ENCODE peak calls at places on chromosomes 4 and X, in six cellular contexts. L, I, H, D, X and Y are unnamed samples.

GRCh38 chrX:52852110-52852872 is 15.6 kb downstream of the XAGE3 start:
- DNase-seq in D (peak; percentile 10), L (no peak), I (no peak), H (no peak), X (no peak), Y (no peak)

GRCh38 chr4:72275381-72275780 is 243.6 kb downstream of the NPFFR2 start:
- DNase-seq in I (no peak), H (no peak), L (no peak), D (no peak), X (no peak), Y (no peak)

GRCh38 chr4:78437608-78438088 is 113.9 kb upstream of the ANXA3 start:
- DNase-seq in L (no peak), D (peak; percentile 54), X (no peak), H (no peak), I (no peak), Y (no peak)

GRCh38 chr4:88188738-88189417 is 30.4 kb upstream of the ABCG2 start:
- DNase-seq in H (no peak), I (no peak), L (no peak), D (no peak), X (no peak), Y (no peak)

GRCh38 chr4:38894340-38894982 is 26.9 kb downstream of the FAM114A1 start:
- DNase-seq in X (no peak), L (no peak), I (no peak), H (no peak), D (no peak), Y (no peak)

GRCh38 chr4:181043486-181043885 is 1199.7 kb upstream of the TENM3 start:
- DNase-seq in H (no peak), I (no peak), X (no peak), D (no peak), L (no peak), Y (no peak)

GRCh38 chrX:56729152-56729557 is at the start of gene NBDY:
- DNase-seq in I (peak; percentile 61), D (peak; percentile 65), L (peak; percentile 27), X (no peak), H (peak; percentile 19), Y (peak; percentile 26)

GRCh38 chr4:142379277-142380051 is 466.6 kb downstream of the INPP4B start:
- DNase-seq in D (peak; percentile 90), X (no peak), I (no peak), L (no peak), H (no peak), Y (peak; percentile 1)

GRCh38 chrX:104370089-104370488 is 115.4 kb upstream of the ESX1 start:
- DNase-seq in I (no peak), H (no peak), D (no peak), X (no peak), L (no peak), Y (peak; percentile 20)

GRCh38 chrX:97224148-97224547 is 340.4 kb downstream of the RPA4 start:
- DNase-seq in I (no peak), D (no peak), H (no peak), X (no peak), L (no peak), Y (no peak)

GRCh38 chrX:134547047-134547679 is 87.2 kb downstream of the HPRT1 start:
- DNase-seq in I (no peak), X (no peak), L (no peak), D (peak; percentile 58), H (no peak), Y (no peak)

GRCh38 chr4:63578383-63578782 is 830.9 kb downstream of the TECRL start:
- DNase-seq in L (no peak), X (no peak), D (no peak), H (no peak), I (no peak), Y (no peak)

GRCh38 chr4:173091362-173091761 is 77.2 kb upstream of the GALNT7 start:
- DNase-seq in L (no peak), X (no peak), H (no peak), D (no peak), I (no peak), Y (no peak)

GRCh38 chrX:137263374-137263773 is 229.6 kb upstream of the GPR101 start:
- DNase-seq in X (no peak), L (no peak), D (no peak), H (no peak), I (no peak), Y (no peak)

GRCh38 chr4:88938138-88938537 is 118.8 kb downstream of the FAM13A start:
- DNase-seq in X (no peak), I (no peak), H (no peak), L (no peak), D (peak; percentile 94), Y (peak; percentile 2)

GRCh38 chr4:185112104-185112503 is 31.0 kb upstream of the SLC25A4 start:
- DNase-seq in I (no peak), X (no peak), H (peak; percentile 15), L (no peak), D (peak; percentile 83), Y (peak; percentile 76)

GRCh38 chr4:141540643-141541042 is 95.7 kb upstream of the IL15 start:
- DNase-seq in I (no peak), D (peak; percentile 25), X (no peak), L (no peak), H (no peak), Y (peak; percentile 2)

GRCh38 chrX:41043950-41044349 is 41.3 kb upstream of the USP9X start:
- DNase-seq in D (peak; percentile 59), L (no peak), H (no peak), X (no peak), I (no peak), Y (no peak)

GRCh38 chr4:1488831-1489638 is 82.8 kb upstream of the NKX1-1 start:
- DNase-seq in X (no peak), H (no peak), L (no peak), I (peak; percentile 66), D (no peak), Y (no peak)

GRCh38 chrX:107135076-107135964 is 16.7 kb upstream of the RBM41 start:
- DNase-seq in D (peak; percentile 58), X (no peak), L (no peak), I (no peak), H (no peak), Y (peak; percentile 42)

GRCh38 chrX:33198561-33199279 is 12.6 kb downstream of the DMD start:
- DNase-seq in H (no peak), X (no peak), D (no peak), L (no peak), I (no peak), Y (no peak)

GRCh38 chr4:125787707-125788106 is 473.0 kb downstream of the FAT4 start:
- DNase-seq in X (no peak), I (no peak), D (peak; percentile 6), L (no peak), H (no peak), Y (no peak)

GRCh38 chrX:108312938-108313337 is 125.3 kb downstream of the COL4A6 start:
- DNase-seq in H (no peak), L (no peak), X (no peak), I (no peak), D (peak; percentile 75), Y (peak; percentile 71)

GRCh38 chrX:12721042-12721441 is 70.2 kb upstream of the PRPS2 start:
- DNase-seq in L (no peak), D (no peak), X (no peak), H (no peak), I (no peak), Y (no peak)

DNA sequence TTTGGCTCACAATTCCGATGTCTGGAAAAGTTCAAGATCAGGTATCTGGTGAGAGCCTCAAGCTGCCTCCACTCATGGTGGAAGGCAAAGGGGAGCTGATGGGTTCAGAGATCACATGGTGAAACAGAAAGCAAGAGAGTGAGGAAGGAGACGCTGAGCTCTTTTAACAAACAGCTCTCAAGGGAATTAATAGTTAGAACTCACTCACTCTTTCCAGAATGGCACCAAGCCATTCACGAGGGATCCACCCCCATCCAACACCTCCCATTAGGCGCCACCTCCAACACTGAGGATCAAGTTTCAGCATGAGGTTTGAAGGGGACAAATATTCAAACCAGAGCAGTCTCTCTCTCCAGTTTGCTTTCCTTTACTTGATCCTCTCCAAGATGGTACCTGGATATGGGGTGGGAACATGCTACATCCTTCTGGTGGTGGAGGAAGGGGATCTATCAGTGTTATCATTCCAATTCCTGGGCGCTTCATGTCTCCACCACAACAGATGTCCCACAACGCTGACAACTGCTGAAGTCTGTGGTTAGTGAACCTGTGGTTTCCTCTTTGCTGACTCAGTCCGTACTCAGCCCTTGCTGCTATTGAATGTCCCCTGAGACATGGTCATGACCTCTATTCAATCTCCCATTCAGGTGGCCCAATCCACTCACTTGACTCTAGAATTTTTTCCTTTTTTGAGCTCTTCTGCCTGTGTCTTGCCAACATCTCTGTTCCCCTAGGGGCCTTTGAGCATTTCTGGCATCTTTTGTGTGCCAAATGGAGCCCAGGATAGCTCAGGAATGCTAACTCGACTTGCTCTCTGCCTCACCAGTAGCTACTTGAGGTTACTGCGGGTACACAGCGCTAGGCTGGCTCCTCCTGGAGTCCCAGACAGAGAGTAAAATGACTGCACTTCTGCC is 395.2 kb downstream of the MID1IP1 start:
- DNase-seq in X (no peak), I (no peak), H (peak; percentile 91), L (peak; percentile 16), D (no peak), Y (peak; percentile 35)
- H3K4me3 ChIP-seq in X (no peak overlapping the region), I (no peak overlapping the region), H (peak overlapping the region; percentile 48), L (no peak overlapping the region), D (no peak overlapping the region), Y (no peak overlapping the region)

DNA sequence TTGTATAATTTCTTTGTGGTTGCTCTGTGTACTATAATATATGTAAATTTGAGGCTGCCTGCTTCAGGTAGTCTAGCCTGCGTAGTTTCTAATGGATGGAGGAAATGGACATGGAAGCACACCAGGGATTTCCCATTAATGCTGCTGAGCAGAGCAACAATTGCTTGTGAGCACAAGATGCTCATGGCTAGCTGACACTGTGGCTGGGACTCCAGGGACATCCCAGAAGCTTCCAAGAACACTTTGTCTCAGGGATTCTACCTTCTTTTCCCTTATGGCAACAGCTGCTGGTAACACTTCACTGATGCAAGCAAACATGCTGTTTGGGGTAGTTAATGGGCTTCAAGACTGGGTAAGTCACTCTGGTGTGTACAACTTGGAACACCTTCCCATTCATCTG is 66.1 kb downstream of the TENT5D start:
- DNase-seq in H (no peak), I (no peak), X (no peak), L (no peak), D (no peak), Y (no peak)
- H3K9me3 ChIP-seq in H (no peaks in the 10 kb centered on the region), I (no peaks in the 10 kb centered on the region), X (no peaks in the 10 kb centered on the region), L (no peaks in the 10 kb centered on the region), D (peaks cover 11% of the 10 kb centered on the region), Y (no peaks in the 10 kb centered on the region)

GRCh38 chr4:169133932-169134331 is 123.9 kb upstream of the CBR4 start:
- DNase-seq in L (no peak), D (no peak), X (no peak), I (no peak), H (no peak), Y (no peak)

GRCh38 chr4:169132561-169133305 is 122.7 kb upstream of the CBR4 start:
- DNase-seq in L (no peak), H (no peak), D (no peak), I (no peak), X (no peak), Y (no peak)

GRCh38 chr4:169131556-169132208 is 121.6 kb upstream of the CBR4 start:
- DNase-seq in L (no peak), I (no peak), D (no peak), H (peak; percentile 27), X (no peak), Y (no peak)

GRCh38 chr4:169124661-169125060 is 114.6 kb upstream of the CBR4 start:
- DNase-seq in X (no peak), D (peak; percentile 66), I (no peak), L (no peak), H (no peak), Y (no peak)

GRCh38 chr4:169128902-169129301 is 118.8 kb upstream of the CBR4 start:
- DNase-seq in X (no peak), D (peak; percentile 48), H (no peak), I (no peak), L (no peak), Y (no peak)
- H3K36me3 ChIP-seq in X (no peaks in the 10 kb centered on the region), D (peaks cover 93% of the 10 kb centered on the region), H (no peaks in the 10 kb centered on the region), I (peaks cover 52% of the 10 kb centered on the region), L (no peaks in the 10 kb centered on the region), Y (peaks cover 29% of the 10 kb centered on the region)

GRCh38 chr4:48491514-48492176 is 1.6 kb downstream of the ZAR1 start:
- DNase-seq in I (peak; percentile 78), D (no peak), H (no peak), X (no peak), L (no peak), Y (no peak)
- H3K4me3 ChIP-seq in I (no peak overlapping the region), D (no peak overlapping the region), H (no peak overlapping the region), X (peak overlapping the region; percentile 58), L (no peak overlapping the region), Y (no peak overlapping the region)